ENCODE peak calls at places on chromosome 21, in seven cellular contexts. I is tibial nerve; O is stimulated activated naive CD8-positive, alpha-beta T cell treated with anti-CD3 and anti-CD28 coated beads, Interleukin-15, Interleukin-2, amounts not matched to agents 100 U/mL and 50 U/mL, for 24 hours; M is stimulated activated naive CD4-positive, alpha-beta T cell; Y is uterus; F is RWPE1; H is fibroblast of mammary gland. U is an unnamed sample.
A peak's percentile ranks its signal among the peaks of the same experiment; 100 is the strongest.

GRCh38 chr21:27571706-27572105 is 604.8 kb upstream of the ADAMTS5 start:
- DNase-seq in I (no peak), O (no peak), M (no peak), Y (no peak), F (peak; percentile 5), H (peak; percentile 70), U (peak; percentile 99)

GRCh38 chr21:26709090-26709489 is 136.0 kb upstream of the CYYR1 start:
- DNase-seq in I (no peak), O (no peak), M (no peak), Y (no peak), F (peak; percentile 12), H (peak; percentile 24), U (peak; percentile 56)

GRCh38 chr21:35352066-35352770 is 303.1 kb upstream of the RUNX1 start:
- DNase-seq in I (no peak), O (no peak), M (no peak), Y (no peak), F (no peak), H (peak; percentile 75), U (peak; percentile 37)

GRCh38 chr21:36250423-36251075 is 69.4 kb upstream of the MORC3 start:
- DNase-seq in I (no peak), O (no peak), M (no peak), Y (no peak), F (no peak), H (no peak), U (no peak)

GRCh38 chr21:15128267-15128666 is 63.5 kb upstream of the NRIP1 start:
- DNase-seq in I (no peak), O (no peak), M (no peak), Y (no peak), F (no peak), H (no peak), U (no peak)

GRCh38 chr21:40140675-40141074 is 273.4 kb downstream of the PCP4 start:
- DNase-seq in I (no peak), O (no peak), M (no peak), Y (no peak), F (no peak), H (no peak), U (no peak)

GRCh38 chr21:44867999-44868700 is 5.3 kb downstream of the PTTG1IP start:
- DNase-seq in I (no peak), O (peak; percentile 53), M (peak; percentile 60), Y (no peak), F (no peak), H (no peak), U (no peak)

GRCh38 chr21:29849735-29850176 is 90.0 kb downstream of the GRIK1 start:
- DNase-seq in I (no peak), O (peak; percentile 41), M (peak; percentile 56), Y (no peak), F (peak; percentile 51), H (peak; percentile 63), U (peak; percentile 49)

GRCh38 chr21:44865561-44866280 is 7.8 kb downstream of the PTTG1IP start:
- DNase-seq in I (no peak), O (peak; percentile 54), M (peak; percentile 28), Y (no peak), F (no peak), H (peak; percentile 43), U (peak; percentile 61)

GRCh38 chr21:38129711-38130110 is 127.1 kb upstream of the KCNJ15 start:
- DNase-seq in I (no peak), O (no peak), M (no peak), Y (no peak), F (no peak), H (no peak), U (no peak)

GRCh38 chr21:35257413-35257812 is 208.3 kb upstream of the RUNX1 start:
- DNase-seq in I (no peak), O (no peak), M (no peak), Y (peak; percentile 32), F (peak; percentile 69), H (peak; percentile 97), U (peak; percentile 98)

GRCh38 chr21:27275294-27275927 is 308.5 kb upstream of the ADAMTS5 start:
- DNase-seq in I (no peak), O (no peak), M (no peak), Y (no peak), F (peak; percentile 2), H (peak; percentile 88), U (peak; percentile 86)

GRCh38 chr21:34812510-34813265 is 143.9 kb downstream of the CLIC6 start:
- DNase-seq in I (no peak), O (no peak), M (no peak), Y (no peak), F (no peak), H (peak; percentile 98), U (peak; percentile 80)

GRCh38 chr21:38181101-38181500 is 75.7 kb upstream of the KCNJ15 start:
- DNase-seq in I (no peak), O (no peak), M (no peak), Y (no peak), F (no peak), H (peak; percentile 71), U (peak; percentile 76)

GRCh38 chr21:36694593-36695282 is 4.2 kb upstream of the SIM2 start:
- DNase-seq in I (no peak), O (no peak), M (no peak), Y (no peak), F (no peak), H (no peak), U (no peak)

GRCh38 chr21:36754241-36754881 is 55.4 kb downstream of the SIM2 start:
- DNase-seq in I (no peak), O (no peak), M (no peak), Y (no peak), F (no peak), H (no peak), U (no peak)

GRCh38 chr21:33386222-33386784 is 16.9 kb upstream of the IFNGR2 start:
- DNase-seq in I (no peak), O (no peak), M (no peak), Y (no peak), F (no peak), H (no peak), U (no peak)

GRCh38 chr21:38918629-38919346 is 113.1 kb downstream of the ETS2 start:
- DNase-seq in I (no peak), O (no peak), M (no peak), Y (no peak), F (no peak), H (no peak), U (no peak)

GRCh38 chr21:19981938-19982337 is 1016.3 kb upstream of the NCAM2 start:
- DNase-seq in I (no peak), O (no peak), M (no peak), Y (no peak), F (peak; percentile 10), H (no peak), U (no peak)

GRCh38 chr21:17901458-17902092 is 82.4 kb upstream of the C21orf91 start:
- DNase-seq in I (no peak), O (no peak), M (no peak), Y (no peak), F (no peak), H (peak; percentile 11), U (no peak)

GRCh38 chr21:14878971-14879370 is 185.8 kb downstream of the NRIP1 start:
- DNase-seq in I (no peak), O (no peak), M (no peak), Y (no peak), F (peak; percentile 53), H (no peak), U (no peak)

GRCh38 chr21:26148834-26149354 is 21.7 kb downstream of the APP start:
- DNase-seq in I (no peak), O (no peak), M (no peak), Y (no peak), F (no peak), H (peak; percentile 72), U (peak; percentile 55)

GRCh38 chr21:39386194-39386593 is 37.3 kb upstream of the HMGN1 start:
- DNase-seq in I (no peak), O (peak; percentile 37), M (no peak), Y (peak; percentile 43), F (no peak), H (peak; percentile 51), U (peak; percentile 64)

GRCh38 chr21:39575778-39576177 is 37.0 kb upstream of the B3GALT5 start:
- DNase-seq in I (no peak), O (no peak), M (no peak), Y (no peak), F (peak; percentile 8), H (peak; percentile 6), U (peak; percentile 15)

GRCh38 chr21:33993286-33994231 is 78.0 kb upstream of the ATP5PO start:
- DNase-seq in I (no peak), O (no peak), M (no peak), Y (peak; percentile 24), F (no peak), H (no peak), U (no peak)